ENCODE peak calls at places on chromosomes 16 and 17, in seven cellular contexts. M, D, B, C, T, F and X are unnamed samples.

GRCh38 chr16:3564889-3565141 is 12.4 kb downstream of the NLRC3 start:
- DNase-seq in M (no peak), D (no peak), B (no peak), C (no peak), T (no peak), F (no peak), X (no peak)

GRCh38 chr16:58377932-58378331 is 14.3 kb upstream of the GINS3 start:
- DNase-seq in M (no peak), D (no peak), B (no peak), C (no peak), T (no peak), F (peak), X (peak)

GRCh38 chr17:42187833-42188232 is 2.6 kb upstream of the HCRT start:
- DNase-seq in M (no peak), D (no peak), B (no peak), C (no peak), T (no peak), F (no peak), X (no peak)

GRCh38 chr17:41631025-41631889 is 6.9 kb upstream of the KRT17 start:
- DNase-seq in M (no peak), D (no peak), B (no peak), C (no peak), T (no peak), F (no peak), X (peak)

GRCh38 chr16:64089697-64090096 is 1032.2 kb downstream of the CDH11 start:
- DNase-seq in M (no peak), D (peak), B (no peak), C (peak), T (no peak), F (peak), X (peak)

GRCh38 chr17:17098426-17099035 is 56.3 kb downstream of the MPRIP start:
- DNase-seq in M (peak), D (no peak), B (no peak), C (peak), T (no peak), F (no peak), X (no peak)

GRCh38 chr17:61848247-61848646 is 15.1 kb downstream of the BRIP1 start:
- DNase-seq in M (no peak), D (no peak), B (no peak), C (no peak), T (no peak), F (no peak), X (no peak)

GRCh38 chr16:72021043-72021442 is 12.5 kb downstream of the DHODH start:
- DNase-seq in M (no peak), D (no peak), B (no peak), C (no peak), T (no peak), F (no peak), X (no peak)

GRCh38 chr17:47252209-47252608 is 1.4 kb upstream of the ITGB3 start:
- DNase-seq in M (no peak), D (no peak), B (no peak), C (no peak), T (no peak), F (no peak), X (no peak)

GRCh38 chr16:23280483-23280967 is 21.6 kb upstream of the SCNN1B start:
- DNase-seq in M (no peak), D (no peak), B (no peak), C (no peak), T (no peak), F (no peak), X (no peak)

GRCh38 chr17:48552453-48553189 is 7.7 kb upstream of the HOXB2 start:
- DNase-seq in M (no peak), D (no peak), B (no peak), C (peak), T (no peak), F (no peak), X (no peak)

GRCh38 chr16:57000271-57001025 is 11.1 kb downstream of the NLRC5 start:
- DNase-seq in M (peak), D (peak), B (peak), C (peak), T (peak), F (peak), X (peak)

GRCh38 chr17:40418428-40418706 is 671 bp upstream of the TOP2A start:
- DNase-seq in M (peak), D (no peak), B (no peak), C (no peak), T (no peak), F (no peak), X (no peak)

GRCh38 chr16:74556375-74556922 is 50.5 kb downstream of the GLG1 start:
- DNase-seq in M (no peak), D (no peak), B (peak), C (no peak), T (peak), F (no peak), X (no peak)

GRCh38 chr17:76864024-76864423 is 4.2 kb upstream of the MGAT5B start:
- DNase-seq in M (no peak), D (no peak), B (no peak), C (no peak), T (no peak), F (no peak), X (no peak)

GRCh38 chr17:69050999-69051775 is 9.5 kb downstream of the ABCA9 start:
- DNase-seq in M (no peak), D (no peak), B (no peak), C (peak), T (no peak), F (peak), X (no peak)

GRCh38 chr16:866252-866651 is 65.7 kb upstream of the GNG13 start:
- DNase-seq in M (no peak), D (no peak), B (no peak), C (no peak), T (no peak), F (no peak), X (no peak)

GRCh38 chr16:869823-870641 is 69.5 kb upstream of the GNG13 start:
- DNase-seq in M (peak), D (no peak), B (no peak), C (no peak), T (no peak), F (no peak), X (no peak)

GRCh38 chr16:870856-871561 is 70.5 kb upstream of the GNG13 start:
- DNase-seq in M (peak), D (no peak), B (no peak), C (no peak), T (no peak), F (no peak), X (no peak)

GRCh38 chr16:868846-869822 is 68.6 kb upstream of the GNG13 start:
- DNase-seq in M (peak), D (no peak), B (no peak), C (no peak), T (no peak), F (no peak), X (no peak)

DNA sequence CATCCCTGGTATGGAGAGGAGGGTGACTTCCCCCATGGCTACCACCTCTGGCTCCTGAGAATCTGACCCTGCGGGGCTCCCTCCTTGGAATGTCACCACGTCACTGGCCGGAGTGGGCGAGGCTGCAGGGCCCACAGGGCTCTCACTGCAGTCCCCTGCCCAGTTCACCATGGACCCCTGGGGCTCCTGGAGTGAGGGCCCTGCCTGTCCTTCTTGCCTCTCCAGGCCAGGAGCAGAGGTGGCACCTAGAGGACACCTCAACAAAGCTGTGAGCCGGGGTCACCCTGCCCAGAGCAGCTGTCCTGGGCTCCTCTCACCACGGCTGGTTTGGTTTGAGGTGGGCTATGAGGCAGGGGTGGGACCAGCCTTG is 67.8 kb upstream of the GNG13 start:
- DNase-seq in M (peak), D (no peak), B (no peak), C (no peak), T (no peak), F (no peak), X (no peak)
- H3K27ac ChIP-seq in M (no peak), D (no peak), B (no peak), C (no peak), T (no peak), F (no peak), X (peak)

DNA sequence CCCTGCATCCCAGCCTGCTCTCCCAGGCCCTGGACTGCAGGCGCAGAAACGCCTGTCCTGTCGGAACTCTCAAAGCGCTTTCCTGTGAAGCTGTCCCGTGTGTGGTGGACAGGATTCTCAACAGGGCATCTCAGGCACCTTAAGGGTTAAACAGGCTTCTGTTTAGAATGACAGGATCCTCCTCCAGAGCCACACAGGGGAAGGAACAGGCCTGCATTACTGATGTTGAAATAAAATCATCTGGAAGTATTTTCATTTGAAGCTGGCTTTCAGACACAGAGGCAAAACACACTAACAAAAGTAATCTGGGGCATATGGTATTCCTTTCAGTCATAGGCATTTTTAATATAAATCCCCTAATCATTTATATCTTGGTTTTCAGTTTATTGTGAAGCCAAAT is 7.4 kb downstream of the HS3ST3A1 start:
- DNase-seq in M (no peak), D (no peak), B (no peak), C (no peak), T (no peak), F (no peak), X (no peak)
- H3K4me3 ChIP-seq in M (no peak), D (no peak), B (no peak), C (no peak), T (no peak), F (no peak), X (no peak)

DNA sequence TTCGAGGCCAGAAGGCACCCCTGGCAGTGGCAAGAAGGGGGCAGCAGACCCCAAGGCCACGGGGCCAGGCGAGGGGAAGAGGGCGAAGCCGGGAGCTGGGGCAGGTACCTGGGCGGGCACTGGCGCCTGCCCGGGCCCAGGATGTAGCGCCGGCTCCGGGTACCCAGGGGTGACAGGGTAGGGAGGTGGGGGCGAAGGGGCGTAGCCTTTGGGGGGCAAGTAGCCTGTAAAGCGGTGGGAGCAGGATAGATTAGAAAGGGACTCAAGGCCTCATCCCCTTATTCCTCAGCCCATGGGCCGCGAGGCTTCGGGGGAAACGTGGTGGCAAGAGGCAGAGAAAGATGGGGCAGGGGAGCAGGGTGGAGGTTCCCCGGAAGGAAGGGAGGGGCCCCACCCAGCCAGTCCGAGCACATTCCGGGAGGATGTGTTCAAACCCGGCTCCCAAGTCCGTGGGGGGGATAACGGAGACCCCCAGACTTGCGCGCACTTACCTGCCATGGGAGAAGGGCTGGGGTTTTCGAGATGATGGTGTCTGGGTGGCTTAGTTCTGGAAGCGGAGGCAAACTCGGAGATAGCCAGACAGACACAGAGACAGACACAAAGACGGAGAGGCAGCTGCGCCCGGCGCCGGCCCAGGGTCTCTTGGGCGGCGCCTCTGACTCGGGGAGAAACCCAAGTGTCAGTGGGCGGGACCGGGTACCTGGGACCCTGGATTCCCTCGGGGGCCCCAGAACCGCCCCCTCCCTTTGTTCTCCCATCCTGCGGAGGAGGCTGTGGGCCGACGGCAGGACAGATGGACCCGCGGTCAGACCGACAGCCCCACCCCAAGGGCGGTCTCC is 493 bp downstream of the PLSCR3 start:
- DNase-seq in M (peak), D (no peak), B (no peak), C (no peak), T (no peak), F (no peak), X (peak)
- H3K27ac ChIP-seq in M (peak), D (peak), B (peak), C (peak), T (peak), F (peak), X (peak)

DNA sequence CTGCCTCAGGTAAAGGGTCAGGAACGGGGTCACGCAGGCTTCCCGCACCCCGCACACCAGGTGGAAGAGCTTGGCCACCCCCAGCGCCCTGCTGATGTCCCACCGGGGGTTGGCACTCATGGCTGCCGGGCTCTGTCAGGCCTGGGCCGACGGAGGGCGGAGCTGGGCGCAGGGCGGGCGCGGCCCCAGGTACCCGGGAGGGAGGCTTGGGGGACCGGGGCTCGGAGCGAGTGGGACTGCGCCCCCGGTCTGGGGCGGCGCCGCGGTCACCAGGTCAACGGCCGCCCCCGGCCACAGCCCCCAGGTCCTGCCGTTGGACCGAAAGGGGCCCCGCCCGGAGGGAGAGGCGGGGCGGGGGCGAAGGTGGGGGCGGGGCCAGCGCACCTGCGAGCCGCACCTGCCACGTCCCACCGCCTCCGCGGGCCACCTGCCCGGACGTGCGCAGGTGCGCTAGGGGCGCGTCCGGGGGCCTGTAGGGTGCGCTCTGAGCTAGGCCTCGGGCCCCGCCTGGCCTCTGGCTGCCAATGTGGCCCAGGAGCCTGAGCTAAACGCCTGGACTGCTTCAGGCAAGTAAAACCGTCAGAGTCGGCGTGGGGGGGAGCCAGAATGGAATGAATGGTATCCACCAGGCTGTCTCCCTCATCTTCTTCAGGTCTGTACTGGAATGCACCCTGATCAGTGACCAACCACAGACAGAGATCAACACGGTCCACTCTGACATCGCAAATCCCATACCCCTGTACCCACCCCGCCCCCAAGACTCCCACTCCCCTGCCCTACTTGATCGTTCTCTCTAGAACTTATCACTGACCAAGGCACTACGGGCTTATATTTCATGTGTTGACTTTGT is at the start of gene MFSD6L:
- DNase-seq in M (no peak), D (peak), B (no peak), C (no peak), T (no peak), F (no peak), X (no peak)
- H3K4me3 ChIP-seq in M (no peak), D (no peak), B (no peak), C (no peak), T (no peak), F (no peak), X (no peak)

GRCh38 chr16:81539009-81539820 is 94.6 kb downstream of the CMIP start:
- DNase-seq in M (no peak), D (peak), B (no peak), C (no peak), T (no peak), F (no peak), X (peak)
- H3K27ac ChIP-seq in M (no peak), D (peak), B (no peak), C (no peak), T (no peak), F (no peak), X (peak)

DNA sequence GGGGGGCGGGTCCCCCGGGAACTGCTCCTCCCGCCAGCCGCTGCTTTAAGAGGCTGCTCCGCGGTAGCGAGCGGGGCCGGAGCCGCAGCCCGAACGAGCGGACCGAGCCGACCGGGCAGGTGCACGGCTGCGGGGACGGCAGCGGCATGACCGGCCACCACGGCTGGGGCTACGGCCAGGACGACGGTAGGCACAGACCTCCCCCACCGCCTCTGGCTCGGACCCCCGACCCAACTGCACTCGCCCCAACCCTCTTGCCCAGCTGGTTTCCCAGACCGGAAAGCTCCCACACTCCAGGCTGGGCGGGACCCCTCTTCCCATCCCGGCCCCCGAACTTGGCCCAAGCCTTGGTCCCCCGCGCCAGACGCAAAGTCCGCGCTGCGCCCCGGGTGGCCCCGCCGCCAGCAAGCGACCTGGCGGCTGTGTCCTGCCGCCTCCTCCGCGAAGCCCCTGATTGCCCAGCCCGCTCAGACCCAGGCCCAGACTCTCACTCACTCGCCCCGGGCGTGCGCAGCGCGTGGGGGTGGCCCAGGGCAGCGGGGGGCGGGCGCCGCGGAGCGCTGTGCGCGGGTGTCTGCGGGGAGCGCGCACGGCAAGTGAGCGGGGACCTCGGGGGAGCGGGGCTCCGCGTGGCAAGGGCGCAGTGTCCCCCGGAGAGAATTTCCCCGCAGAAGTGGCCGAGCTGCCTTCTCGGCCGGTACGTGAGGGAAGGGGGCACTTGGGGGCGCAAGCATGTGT is at the start of gene CA7:
- DNase-seq in M (peak), D (no peak), B (no peak), C (no peak), T (no peak), F (no peak), X (no peak)
- H3K4me3 ChIP-seq in M (peak), D (peak), B (no peak), C (peak), T (no peak), F (no peak), X (no peak)

GRCh38 chr16:82652826-82653225 is 26.1 kb downstream of the CDH13 start:
- DNase-seq in M (no peak), D (no peak), B (no peak), C (no peak), T (no peak), F (no peak), X (no peak)
- H3K27ac ChIP-seq in M (no peak), D (peak), B (no peak), C (peak), T (peak), F (peak), X (peak)

DNA sequence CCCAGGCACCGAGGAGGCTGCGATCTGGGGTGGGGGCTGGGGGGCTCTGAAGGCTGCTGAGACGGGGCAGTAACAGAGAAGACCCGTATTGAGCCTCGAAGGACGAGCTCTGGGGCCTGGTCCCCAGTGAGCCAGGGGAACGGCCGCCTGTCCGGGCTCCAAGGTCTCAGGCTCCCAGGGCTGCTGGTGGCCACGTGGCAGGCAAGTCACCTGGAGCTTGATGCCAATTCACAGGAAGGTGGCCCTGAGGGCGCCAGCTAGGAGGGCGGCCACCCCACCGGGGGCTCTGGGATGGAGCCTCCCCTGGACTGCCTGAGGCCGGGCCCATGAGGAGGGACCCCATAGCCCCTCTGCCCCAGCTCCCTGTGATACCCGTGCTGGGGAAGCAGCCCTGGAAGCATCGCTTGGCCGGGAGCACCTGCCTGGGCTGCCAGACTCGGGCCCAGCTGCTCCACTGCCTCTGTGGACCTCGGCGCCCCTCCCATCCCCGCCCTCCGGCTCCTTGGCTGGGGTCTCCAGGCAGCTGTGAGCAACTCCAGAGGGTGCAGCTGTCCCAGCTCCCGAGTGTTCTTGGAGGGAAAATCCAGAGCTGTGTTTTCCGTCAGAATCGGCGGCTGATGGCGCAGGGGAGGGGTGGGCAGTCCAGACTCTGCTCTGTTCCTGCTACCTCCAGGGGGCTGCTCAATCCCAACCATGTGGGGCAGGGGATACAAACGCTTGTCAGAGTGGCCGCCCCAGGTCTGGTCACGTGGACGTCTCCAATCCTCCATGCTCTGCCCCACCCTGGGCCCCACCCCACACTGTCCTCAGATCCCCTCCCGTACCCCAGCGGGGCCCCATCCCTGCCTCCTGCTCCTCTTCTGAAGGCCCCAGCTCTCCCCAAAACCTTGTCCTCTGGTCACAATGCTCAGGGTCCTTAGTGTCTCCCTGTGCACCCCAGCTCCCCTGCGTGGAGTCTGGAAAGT is 67.2 kb upstream of the GNG13 start:
- DNase-seq in M (peak), D (no peak), B (no peak), C (no peak), T (no peak), F (no peak), X (peak)
- H3K4me3 ChIP-seq in M (no peak), D (no peak), B (no peak), C (no peak), T (no peak), F (no peak), X (no peak)

DNA sequence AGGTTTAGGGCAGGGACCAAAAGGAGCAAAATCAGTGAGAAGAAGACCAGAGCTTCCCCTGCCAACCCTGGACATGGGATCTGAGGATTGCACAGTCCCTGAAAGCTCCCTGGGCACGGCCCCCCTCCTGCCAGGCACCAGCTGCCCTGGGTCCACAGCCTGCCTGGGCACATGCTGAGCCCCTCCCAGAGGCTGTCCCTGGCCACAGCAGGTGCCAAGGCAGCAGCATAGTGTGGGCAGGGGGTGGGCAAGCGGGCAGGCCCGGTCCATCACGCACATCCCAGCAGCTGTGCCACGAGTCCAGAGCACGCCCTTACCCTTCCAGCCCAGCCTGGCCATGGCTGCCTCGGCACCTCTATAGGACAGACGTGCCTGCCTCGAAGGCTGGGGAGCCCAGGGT is 12.7 kb downstream of the SCN4A start:
- DNase-seq in M (no peak), D (no peak), B (no peak), C (no peak), T (no peak), F (no peak), X (no peak)
- H3K27ac ChIP-seq in M (no peak), D (no peak), B (no peak), C (no peak), T (no peak), F (no peak), X (no peak)